ENCODE peak calls at places on chromosomes 6 and 20, in five cellular contexts. A is endothelial cell of umbilical vein, W is IMR-90, P is body of pancreas, N is pancreas. U is an unnamed sample.

GRCh38 chr6:37057128-37057471 is 51.6 kb downstream of the FGD2 start:
- DNase-seq in N (no peak), W (no peak), A (no peak), P (no peak), U (no peak)

GRCh38 chr20:8361008-8361652 is 229.1 kb downstream of the PLCB1 start:
- DNase-seq in N (no peak), P (peak), W (peak), A (no peak), U (no peak)

GRCh38 chr6:160032538-160032937 is 63.7 kb downstream of the IGF2R start:
- DNase-seq in A (no peak), P (no peak), W (no peak), N (no peak), U (no peak)

GRCh38 chr6:170056329-170056728 is 234.5 kb downstream of the DLL1 start:
- DNase-seq in A (no peak), W (no peak), P (no peak), N (no peak), U (no peak)

GRCh38 chr6:131430531-131430930 is 142.5 kb upstream of the ARG1 start:
- DNase-seq in N (no peak), P (no peak), A (no peak), W (no peak), U (no peak)

GRCh38 chr6:33672808-33673207 is 38.7 kb downstream of the UQCC2 start:
- DNase-seq in W (peak), A (peak), N (peak), P (peak), U (peak)

GRCh38 chr6:151389640-151390275 is 1.6 kb downstream of the ZBTB2 start:
- DNase-seq in W (peak), P (peak), A (peak), N (no peak), U (no peak)

GRCh38 chr6:25862199-25862598 is 11.8 kb downstream of the SLC17A3 start:
- DNase-seq in N (no peak), A (no peak), P (no peak), W (no peak), U (no peak)

GRCh38 chr6:53104916-53105315 is 39.7 kb downstream of the FBXO9 start:
- DNase-seq in W (no peak), A (no peak), P (no peak), N (no peak), U (no peak)

GRCh38 chr20:3276400-3277015 is 37.5 kb upstream of the SLC4A11 start:
- DNase-seq in N (peak), W (peak), P (peak), A (peak), U (no peak)

GRCh38 chr6:156517090-156517489 is 260.1 kb upstream of the ARID1B start:
- DNase-seq in A (no peak), P (no peak), W (no peak), N (no peak), U (no peak)

GRCh38 chr20:15487030-15487429 is 1086.2 kb downstream of the KIF16B start:
- DNase-seq in N (no peak), P (no peak), W (no peak), A (no peak), U (no peak)

GRCh38 chr20:2206957-2207769 is 88.6 kb upstream of the TGM3 start:
- DNase-seq in P (peak), A (peak), N (peak), W (peak), U (no peak)

GRCh38 chr6:26233608-26234420 is 131.2 kb upstream of the BTN3A2 start:
- DNase-seq in P (peak), N (no peak), A (peak), W (peak), U (no peak)

GRCh38 chr20:64084209-64085152 is at the start of gene LKAAEAR1:
- DNase-seq in A (no peak), W (no peak), N (no peak), P (no peak), U (no peak)

GRCh38 chr20:6920991-6921613 is 153.6 kb downstream of the BMP2 start:
- DNase-seq in A (no peak), W (no peak), N (no peak), P (no peak), U (no peak)

GRCh38 chr6:117494283-117494682 is 11.8 kb downstream of the DCBLD1 start:
- DNase-seq in N (no peak), P (no peak), W (no peak), A (peak), U (no peak)

GRCh38 chr6:111846511-111847409 is 26.5 kb downstream of the FYN start:
- DNase-seq in P (no peak), N (no peak), A (no peak), W (no peak), U (no peak)

GRCh38 chr20:56299362-56299761 is 50.8 kb downstream of the MC3R start:
- DNase-seq in W (no peak), N (no peak), P (no peak), A (no peak), U (no peak)

DNA sequence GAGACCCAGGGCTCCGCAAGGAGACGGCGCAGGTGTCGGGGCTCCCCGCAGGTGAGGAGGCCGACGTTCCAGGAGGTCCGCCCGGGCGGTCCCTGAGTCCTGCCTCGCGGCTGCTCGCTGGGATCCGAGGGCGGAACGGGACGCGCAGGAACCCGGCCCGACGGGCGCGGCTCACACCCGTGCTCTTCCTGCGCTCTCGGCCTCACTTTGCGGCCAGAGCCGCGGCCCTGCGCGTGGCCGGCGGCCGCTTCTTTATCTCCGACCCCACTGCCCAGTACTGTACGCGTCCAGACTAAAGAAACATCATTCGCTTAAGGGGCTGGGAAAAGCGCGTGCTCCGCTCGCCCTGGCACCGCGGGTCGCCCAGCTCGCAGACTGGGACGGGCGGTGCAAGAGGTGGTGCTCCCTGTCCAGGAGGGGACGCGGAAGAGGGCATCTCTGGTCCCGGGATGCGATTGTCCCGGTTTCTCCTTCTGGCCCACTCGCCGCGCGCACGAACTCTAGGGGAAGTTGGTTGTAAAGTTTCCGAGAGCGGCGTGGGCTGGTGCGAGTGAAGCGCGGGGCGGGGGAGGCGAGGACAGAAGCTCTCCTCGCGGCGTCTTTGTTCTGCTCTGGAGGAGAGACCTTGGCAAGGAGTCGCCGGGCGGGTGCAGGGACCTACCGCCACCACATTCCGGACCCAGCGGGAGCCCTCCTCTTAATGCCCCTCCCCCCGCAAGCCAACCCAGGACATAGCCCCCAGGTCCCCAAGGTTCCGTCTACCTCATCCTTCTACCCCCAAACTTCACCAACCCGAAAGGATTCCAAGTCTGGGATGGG is 70.9 kb downstream of the SOX4 start:
- DNase-seq in W (no peak), P (peak), A (peak), N (peak), U (no peak)
- H3K4me3 ChIP-seq in W (peak), P (no peak), A (peak), N (peak), U (peak)

DNA sequence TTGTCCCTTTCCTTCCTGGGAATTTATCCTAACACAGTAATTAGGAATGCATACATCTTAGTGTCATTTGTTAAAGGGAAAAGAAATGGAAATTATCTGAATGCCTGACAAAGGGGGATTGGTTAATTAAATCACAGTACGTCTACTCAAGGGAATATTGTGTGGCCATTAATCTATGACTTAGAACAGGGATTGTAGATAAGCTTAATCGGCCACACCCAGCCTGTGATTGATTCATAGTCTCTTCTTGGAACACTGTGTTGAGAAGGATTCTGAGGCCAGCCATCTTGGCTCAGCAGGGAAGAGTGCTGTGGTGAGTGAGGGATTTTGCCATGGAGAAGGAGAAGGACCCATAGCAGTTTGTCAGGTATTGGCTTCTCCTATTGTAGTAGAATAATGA is 50.5 kb downstream of the CTNNBL1 start:
- DNase-seq in P (no peak), N (no peak), W (no peak), A (no peak), U (no peak)
- H3K27ac ChIP-seq in P (no peak), N (no peak), W (no peak), A (no peak), U (no peak)

GRCh38 chr6:122838060-122838780 is 49.2 kb downstream of the SMPDL3A start:
- DNase-seq in P (peak), N (no peak), A (peak), W (peak), U (no peak)
- TF ChIP-seq CTCF in P (peak), N (peak), A (no peak), W (peak), U (peak)

DNA sequence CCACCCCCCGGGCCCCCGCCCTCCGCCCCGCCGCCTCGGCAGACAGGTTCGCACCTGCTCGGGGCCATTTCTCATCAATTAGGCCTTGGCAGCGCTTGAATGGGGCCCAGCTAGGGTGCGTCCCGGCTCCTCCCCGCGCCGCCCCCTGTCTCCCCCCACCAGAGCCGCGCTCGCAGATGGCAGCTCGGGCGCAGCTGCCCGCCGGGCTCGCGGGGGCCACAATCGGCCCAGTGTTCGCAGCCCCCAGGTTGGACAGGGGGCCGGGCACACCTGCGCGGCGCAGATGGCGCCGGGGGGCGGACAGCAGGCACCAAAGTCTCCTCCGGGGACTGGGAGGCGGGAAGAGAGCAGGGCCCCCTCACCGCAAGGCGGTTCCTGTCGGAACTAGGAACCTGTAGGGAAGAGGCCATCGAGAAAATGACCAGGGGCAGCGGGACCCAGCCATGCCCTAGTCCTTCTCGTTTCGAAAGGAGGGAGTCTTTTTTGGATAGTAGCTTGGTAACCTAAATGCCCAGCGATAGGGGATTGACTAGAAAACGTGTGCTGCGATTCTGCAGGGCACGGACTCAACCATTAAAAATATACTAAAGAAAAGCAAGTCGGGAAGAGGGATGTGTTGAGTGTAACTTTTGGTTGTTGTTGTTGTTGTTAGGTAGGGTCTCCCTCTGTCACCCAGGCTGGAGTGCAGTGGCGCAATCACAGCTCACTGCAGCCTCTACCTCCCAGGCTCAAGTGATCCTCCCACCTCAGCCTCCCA is 83.1 kb upstream of the EYA2 start:
- DNase-seq in W (no peak), P (no peak), N (no peak), A (no peak), U (no peak)
- H3K4me3 ChIP-seq in W (no peak), P (no peak), N (peak), A (no peak), U (peak)

GRCh38 chr6:4381379-4381778 is 246.0 kb upstream of the ECI2 start:
- DNase-seq in P (peak), W (peak), A (peak), N (no peak), U (no peak)

GRCh38 chr6:4380881-4381281 is 245.5 kb upstream of the ECI2 start:
- DNase-seq in A (peak), N (no peak), P (no peak), W (no peak), U (no peak)

GRCh38 chr6:4378319-4378996 is 243.1 kb upstream of the ECI2 start:
- DNase-seq in A (no peak), P (no peak), N (no peak), W (no peak), U (no peak)

GRCh38 chr6:4377635-4378034 is 242.3 kb upstream of the ECI2 start:
- DNase-seq in P (no peak), N (no peak), W (no peak), A (no peak), U (no peak)

GRCh38 chr6:4379958-4380357 is 244.6 kb upstream of the ECI2 start:
- DNase-seq in N (no peak), A (no peak), P (no peak), W (no peak), U (no peak)
- H3K27ac ChIP-seq in N (no peak), A (no peak), P (no peak), W (no peak), U (no peak)

GRCh38 chr6:125790403-125791150 is at the start of gene NCOA7:
- DNase-seq in P (peak), A (peak), W (peak), N (peak), U (no peak)

GRCh38 chr6:125792680-125793079 is 1.9 kb downstream of the NCOA7 start:
- DNase-seq in W (peak), N (no peak), A (peak), P (no peak), U (no peak)

GRCh38 chr6:125791820-125792165 is 1.0 kb downstream of the NCOA7 start:
- DNase-seq in N (no peak), A (no peak), P (no peak), W (no peak), U (no peak)

GRCh38 chr6:125792172-125792571 is 1.4 kb downstream of the NCOA7 start:
- DNase-seq in N (no peak), P (no peak), W (no peak), A (no peak), U (no peak)

DNA sequence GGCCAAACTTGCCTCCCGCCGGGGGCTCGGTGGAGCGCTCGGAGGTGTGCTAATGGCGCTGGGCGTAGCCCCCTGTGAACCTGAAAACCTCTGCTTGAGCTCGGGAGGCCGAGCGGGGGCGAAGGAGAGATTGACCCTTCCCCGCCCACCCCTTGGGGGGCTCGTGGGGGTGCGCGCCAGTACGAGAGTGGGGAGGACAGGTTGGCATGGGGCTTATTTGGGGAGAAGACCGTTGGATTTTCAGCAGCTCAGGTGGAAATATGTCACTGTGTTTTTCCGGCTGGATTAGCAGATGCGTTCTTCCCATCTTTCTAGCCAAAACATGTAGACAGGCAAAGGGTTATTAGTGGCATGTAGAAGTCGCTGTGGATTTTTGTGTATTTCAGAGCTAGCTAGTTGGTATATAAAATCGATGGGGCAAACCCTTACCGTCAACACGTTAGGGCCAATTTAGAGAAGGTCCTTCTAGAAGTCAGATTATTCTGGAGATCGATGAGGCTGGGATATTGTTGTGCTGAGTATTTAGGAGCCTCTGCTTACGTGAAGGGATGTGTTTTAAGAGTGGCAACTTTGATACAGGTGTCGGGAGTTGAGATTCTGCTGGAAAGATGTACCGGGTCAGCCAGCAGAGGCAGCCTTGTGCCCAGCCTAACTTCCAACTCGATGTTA is 525 bp downstream of the NCOA7 start:
- DNase-seq in P (peak), W (peak), N (peak), A (peak), U (no peak)
- TF ChIP-seq CTCF in P (peak), W (peak), N (peak), A (peak), U (peak)

DNA sequence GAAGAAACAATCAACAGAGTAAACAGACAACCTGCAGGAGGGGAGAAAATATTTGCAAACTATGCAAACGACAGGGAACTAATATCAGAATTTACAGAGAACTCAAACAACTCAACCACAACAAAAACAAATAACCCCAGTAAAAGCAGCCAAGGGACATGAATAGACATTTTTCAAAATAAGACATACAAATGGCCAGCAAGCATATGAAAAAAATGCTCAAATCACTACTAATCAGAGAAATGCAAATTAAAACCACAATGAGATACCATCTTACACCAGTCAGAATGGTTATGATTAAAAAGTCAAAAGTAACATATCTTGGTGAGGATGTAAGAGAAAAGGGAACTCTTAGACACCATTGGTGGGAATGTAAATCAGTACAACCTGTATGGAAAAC is 215.0 kb downstream of the THBS2 start:
- DNase-seq in W (no peak), N (no peak), P (no peak), A (no peak), U (no peak)
- H3K4me3 ChIP-seq in W (no peak), N (no peak), P (no peak), A (no peak), U (no peak)